ENCODE peak calls at places on chromosomes 13 and 19, in seven cellular contexts. R is HCT116, H is K562, X is HepG2, U is GM12878, V is SK-N-SH, A is H1. Y is an unnamed sample.

GRCh38 chr13:97252735-97253134 is 30.6 kb downstream of the MBNL2 start:
- DNase-seq in R (no peak), X (no peak), H (no peak), U (no peak), V (no peak), A (no peak), Y (no peak)

GRCh38 chr13:107562222-107562621 is 653.1 kb downstream of the LIG4 start:
- DNase-seq in X (no peak), H (no peak), A (no peak), R (no peak), U (no peak), V (peak), Y (no peak)

GRCh38 chr13:77047649-77048343 is 20.8 kb upstream of the FBXL3 start:
- DNase-seq in V (no peak), U (no peak), X (no peak), R (no peak), H (no peak), A (no peak), Y (no peak)

GRCh38 chr19:34347561-34348165 is 17.3 kb upstream of the GPI start:
- DNase-seq in R (no peak), V (no peak), A (no peak), X (no peak), H (no peak), U (no peak), Y (no peak)

GRCh38 chr19:30695171-30695875 is 323.1 kb downstream of the ZNF536 start:
- DNase-seq in U (no peak), X (no peak), H (peak), V (no peak), A (peak), R (no peak), Y (no peak)

GRCh38 chr19:788821-789472 is 8.3 kb upstream of the PTBP1 start:
- DNase-seq in X (peak), V (peak), A (peak), H (no peak), R (no peak), U (no peak), Y (no peak)

GRCh38 chr13:65133094-65133493 is 2097.0 kb downstream of the PCDH9 start:
- DNase-seq in X (no peak), A (no peak), V (no peak), H (no peak), R (peak), U (no peak), Y (no peak)

GRCh38 chr13:46596501-46596900 is 43.5 kb downstream of the LRCH1 start:
- DNase-seq in U (no peak), A (no peak), H (no peak), V (no peak), R (no peak), X (no peak), Y (no peak)

GRCh38 chr13:112124100-112124499 is 57.2 kb downstream of the SOX1 start:
- DNase-seq in X (no peak), U (no peak), A (no peak), V (no peak), H (no peak), R (no peak), Y (no peak)

DNA sequence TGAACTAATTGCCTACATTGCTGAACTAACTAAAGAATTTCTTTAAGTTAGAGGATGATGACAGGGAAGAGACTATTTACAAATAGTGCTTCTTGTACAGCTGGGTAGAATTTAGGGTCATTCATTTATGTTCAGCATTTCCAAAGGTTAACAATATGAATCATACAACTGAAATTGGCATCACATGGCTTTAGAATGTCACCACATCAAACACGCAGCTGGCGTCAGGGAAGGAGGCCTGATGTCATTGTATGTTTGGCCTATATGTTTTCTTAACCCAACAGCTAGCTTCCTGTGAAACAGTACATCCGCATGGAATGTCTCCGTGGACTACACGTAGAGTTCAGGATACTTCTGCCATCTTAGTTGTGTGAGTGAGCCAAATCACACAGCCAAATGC is 99.0 kb upstream of the TNFSF11 start:
- DNase-seq in X (no peak), R (no peak), A (no peak), V (no peak), U (no peak), H (no peak), Y (no peak)
- TF ChIP-seq JUND in X (no peak), R (no peak), A (no peak), V (no peak), U (no peak), H (no peak), Y (no peak)

DNA sequence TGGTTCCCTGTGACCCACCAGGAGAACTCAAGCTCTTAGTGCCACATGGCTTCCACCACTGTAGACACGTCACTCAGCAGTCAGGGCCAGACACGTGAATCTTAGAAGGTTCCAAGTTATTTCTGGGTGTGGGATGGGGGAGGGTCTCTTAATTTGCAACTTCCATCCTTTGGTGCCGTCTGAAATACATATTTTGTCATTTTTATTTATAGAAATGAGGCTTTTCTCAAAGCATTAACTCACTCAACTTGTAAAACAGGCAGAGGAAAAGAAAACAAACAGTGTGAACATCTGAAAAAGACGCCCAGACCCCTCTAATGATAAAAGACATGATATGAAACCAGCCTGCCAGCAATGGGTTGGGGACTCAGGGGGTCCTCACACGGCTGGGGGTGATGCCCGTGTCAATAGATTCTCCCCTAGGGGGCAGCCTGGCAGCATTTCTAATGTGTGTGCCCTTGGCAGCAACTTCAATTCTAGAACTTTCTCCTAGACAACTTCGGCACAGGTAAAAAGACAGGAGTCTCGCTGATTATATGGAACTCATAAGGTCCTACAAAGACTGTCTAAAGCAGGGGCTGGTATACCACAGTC is 15.4 kb downstream of the PIP5K1C start:
- DNase-seq in A (no peak), U (no peak), V (no peak), X (no peak), H (no peak), R (no peak), Y (no peak)
- TF ChIP-seq JUND in A (no peak), U (no peak), V (no peak), X (no peak), H (no peak), R (no peak), Y (no peak)

GRCh38 chr19:2561895-2562294 is 86.0 kb downstream of the GADD45B start:
- DNase-seq in X (no peak), H (no peak), V (no peak), A (no peak), U (peak), R (no peak), Y (no peak)
- TF ChIP-seq JUND in X (no peak), H (no peak), V (no peak), A (no peak), U (peak), R (no peak), Y (no peak)

DNA sequence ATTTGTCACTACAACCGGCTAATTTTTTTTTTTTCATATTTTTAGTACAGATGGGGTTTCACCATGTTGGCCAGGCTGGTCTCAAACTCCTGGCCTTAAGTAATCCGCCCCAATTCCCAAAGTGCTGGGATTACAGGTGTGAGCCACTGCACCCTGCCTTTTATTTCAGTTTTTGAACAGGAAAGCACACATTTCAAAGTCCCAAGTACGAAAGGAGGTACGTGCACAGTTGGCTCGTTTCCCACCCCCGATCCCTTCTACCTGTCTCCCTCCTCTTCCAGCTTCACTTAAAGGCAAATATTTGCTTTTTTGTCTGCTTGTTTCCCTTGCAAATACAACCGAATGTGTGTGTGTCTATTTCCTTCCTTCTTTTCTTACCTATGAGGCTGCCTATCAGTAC is 30.5 kb downstream of the ZIC5 start:
- DNase-seq in A (no peak), U (no peak), R (no peak), H (no peak), V (no peak), X (peak), Y (no peak)
- TF ChIP-seq JUND in A (no peak), U (no peak), R (no peak), H (no peak), V (no peak), X (no peak), Y (no peak)

GRCh38 chr13:34176636-34177035 is 358.7 kb downstream of the RFC3 start:
- DNase-seq in X (no peak), R (no peak), U (no peak), H (no peak), V (no peak), A (no peak), Y (no peak)
- TF ChIP-seq JUND in X (no peak), R (no peak), U (no peak), H (no peak), V (no peak), A (no peak), Y (no peak)

Y was measured in T47D.